ENCODE peak calls at places on chromosomes 6 and 20, in five cellular contexts. One of them, this sample, is unnamed.

GRCh38 chr20:4961746-4962145 is 39.6 kb downstream of the SLC23A2 start:
- DNase-seq in ACHN: no peak
- DNase-seq in body of pancreas: no peak
- DNase-seq in HCT116: no peak
- DNase-seq in mesothelial cell of epicardium: no peak
- DNase-seq in this sample: no peak

GRCh38 chr6:165877773-165878172 is 214.7 kb upstream of the PDE10A start:
- DNase-seq in ACHN: no peak
- DNase-seq in body of pancreas: no peak
- DNase-seq in HCT116: no peak
- DNase-seq in mesothelial cell of epicardium: no peak
- DNase-seq in this sample: no peak

GRCh38 chr6:41191569-41191968 is 9.4 kb downstream of the TREML2 start:
- DNase-seq in ACHN: peak
- DNase-seq in body of pancreas: no peak
- DNase-seq in HCT116: peak
- DNase-seq in mesothelial cell of epicardium: no peak
- DNase-seq in this sample: no peak

GRCh38 chr6:35058827-35059522 is 82.2 kb downstream of the TCP11 start:
- DNase-seq in ACHN: no peak
- DNase-seq in body of pancreas: no peak
- DNase-seq in HCT116: no peak
- DNase-seq in mesothelial cell of epicardium: no peak
- DNase-seq in this sample: no peak

GRCh38 chr6:53861543-53861942 is 66.7 kb downstream of the LRRC1 start:
- DNase-seq in ACHN: no peak
- DNase-seq in body of pancreas: no peak
- DNase-seq in HCT116: no peak
- DNase-seq in mesothelial cell of epicardium: no peak
- DNase-seq in this sample: no peak

GRCh38 chr6:160005861-160006540 is 37.1 kb downstream of the IGF2R start:
- DNase-seq in ACHN: no peak
- DNase-seq in body of pancreas: no peak
- DNase-seq in HCT116: no peak
- DNase-seq in mesothelial cell of epicardium: no peak
- DNase-seq in this sample: no peak

GRCh38 chr6:157265630-157266029 is 57.7 kb downstream of the TMEM242 start:
- DNase-seq in ACHN: no peak
- DNase-seq in body of pancreas: no peak
- DNase-seq in HCT116: no peak
- DNase-seq in mesothelial cell of epicardium: no peak
- DNase-seq in this sample: no peak

GRCh38 chr6:137728386-137729349 is 138.4 kb upstream of the TNFAIP3 start:
- DNase-seq in ACHN: peak
- DNase-seq in body of pancreas: peak
- DNase-seq in HCT116: no peak
- DNase-seq in mesothelial cell of epicardium: no peak
- DNase-seq in this sample: no peak

GRCh38 chr6:119052292-119052889 is 26.1 kb downstream of the FAM184A start:
- DNase-seq in ACHN: no peak
- DNase-seq in body of pancreas: no peak
- DNase-seq in HCT116: no peak
- DNase-seq in mesothelial cell of epicardium: no peak
- DNase-seq in this sample: no peak

GRCh38 chr6:12060780-12061619 is 48.9 kb downstream of the HIVEP1 start:
- DNase-seq in ACHN: peak
- DNase-seq in body of pancreas: peak
- DNase-seq in HCT116: no peak
- DNase-seq in mesothelial cell of epicardium: no peak
- DNase-seq in this sample: peak

GRCh38 chr20:54214566-54214965 is 6.7 kb downstream of the PFDN4 start:
- DNase-seq in ACHN: no peak
- DNase-seq in body of pancreas: no peak
- DNase-seq in HCT116: no peak
- DNase-seq in mesothelial cell of epicardium: no peak
- DNase-seq in this sample: no peak

GRCh38 chr20:17867546-17867945 is 101.0 kb downstream of the SNX5 start:
- DNase-seq in ACHN: no peak
- DNase-seq in body of pancreas: no peak
- DNase-seq in HCT116: no peak
- DNase-seq in mesothelial cell of epicardium: no peak
- DNase-seq in this sample: no peak

GRCh38 chr20:25076731-25077609 is 5.0 kb downstream of the VSX1 start:
- DNase-seq in ACHN: peak
- DNase-seq in body of pancreas: peak
- DNase-seq in HCT116: peak
- DNase-seq in mesothelial cell of epicardium: peak
- DNase-seq in this sample: no peak

GRCh38 chr6:137044366-137045220 is at the start of gene IL20RA:
- DNase-seq in ACHN: peak
- DNase-seq in body of pancreas: peak
- DNase-seq in HCT116: no peak
- DNase-seq in mesothelial cell of epicardium: peak
- DNase-seq in this sample: no peak

GRCh38 chr6:84669945-84670344 is 94.5 kb downstream of the TBX18 start:
- DNase-seq in ACHN: no peak
- DNase-seq in body of pancreas: no peak
- DNase-seq in HCT116: no peak
- DNase-seq in mesothelial cell of epicardium: no peak
- DNase-seq in this sample: no peak

GRCh38 chr6:147604373-147604772 is 95.9 kb downstream of the SAMD5 start:
- DNase-seq in ACHN: no peak
- DNase-seq in body of pancreas: no peak
- DNase-seq in HCT116: no peak
- DNase-seq in mesothelial cell of epicardium: no peak
- DNase-seq in this sample: no peak

GRCh38 chr20:4100679-4101078 is 85.3 kb upstream of the RNF24 start:
- DNase-seq in ACHN: no peak
- DNase-seq in body of pancreas: no peak
- DNase-seq in HCT116: no peak
- DNase-seq in mesothelial cell of epicardium: no peak
- DNase-seq in this sample: no peak

GRCh38 chr6:3776881-3777507 is 25.5 kb upstream of the PXDC1 start:
- DNase-seq in ACHN: no peak
- DNase-seq in body of pancreas: no peak
- DNase-seq in HCT116: no peak
- DNase-seq in mesothelial cell of epicardium: no peak
- DNase-seq in this sample: no peak

GRCh38 chr6:127058027-127058426 is 60.4 kb upstream of the RSPO3 start:
- DNase-seq in ACHN: peak
- DNase-seq in body of pancreas: no peak
- DNase-seq in HCT116: no peak
- DNase-seq in mesothelial cell of epicardium: no peak
- DNase-seq in this sample: no peak

GRCh38 chr20:60784321-60784720 is 467.7 kb upstream of the CDH4 start:
- DNase-seq in ACHN: no peak
- DNase-seq in body of pancreas: no peak
- DNase-seq in HCT116: no peak
- DNase-seq in mesothelial cell of epicardium: no peak
- DNase-seq in this sample: no peak

GRCh38 chr20:1588869-1589460 is 30.8 kb downstream of the SIRPB1 start:
- DNase-seq in ACHN: no peak
- DNase-seq in body of pancreas: no peak
- DNase-seq in HCT116: no peak
- DNase-seq in mesothelial cell of epicardium: no peak
- DNase-seq in this sample: no peak

GRCh38 chr20:4011226-4011975 is 4.0 kb downstream of the RNF24 start:
- DNase-seq in ACHN: no peak
- DNase-seq in body of pancreas: no peak
- DNase-seq in HCT116: no peak
- DNase-seq in mesothelial cell of epicardium: no peak
- DNase-seq in this sample: no peak

GRCh38 chr6:89483111-89483720 is 50.3 kb downstream of the ANKRD6 start:
- DNase-seq in ACHN: no peak
- DNase-seq in body of pancreas: peak
- DNase-seq in HCT116: no peak
- DNase-seq in mesothelial cell of epicardium: no peak
- DNase-seq in this sample: no peak

GRCh38 chr20:24892931-24893330 is 56.1 kb upstream of the CST7 start:
- DNase-seq in ACHN: no peak
- DNase-seq in body of pancreas: no peak
- DNase-seq in HCT116: no peak
- DNase-seq in mesothelial cell of epicardium: no peak
- DNase-seq in this sample: no peak